ENCODE peak calls at places on chromosomes 6 and 20, in eight cellular contexts. J, P, T, E, Y, K, R and D are unnamed samples.
A peak's percentile ranks its signal among the peaks of the same experiment; 100 is the strongest.

GRCh38 chr6:158991017-158991723 is 8.8 kb downstream of the RSPH3 start:
- ATAC-seq in Y (no peak), P (no peak), R (no peak), E (no peak), K (no peak), T (no peak), J (peak; percentile 44), D (no peak)

GRCh38 chr6:63964347-63964746 is 328.7 kb downstream of the PHF3 start:
- ATAC-seq in P (no peak), Y (no peak), T (no peak), R (no peak), J (no peak), E (no peak), K (no peak), D (no peak)

GRCh38 chr6:63685453-63686379 is 50.1 kb downstream of the PHF3 start:
- ATAC-seq in E (no peak), R (no peak), P (no peak), K (no peak), J (no peak), T (peak; percentile 35), Y (peak; percentile 73), D (no peak)

GRCh38 chr20:53161473-53161872 is 189.3 kb downstream of the TSHZ2 start:
- ATAC-seq in T (no peak), R (no peak), K (no peak), P (no peak), J (no peak), E (no peak), Y (no peak), D (no peak)

GRCh38 chr6:95877480-95877879 is 138.3 kb upstream of the FUT9 start:
- ATAC-seq in T (no peak), K (no peak), E (no peak), R (no peak), P (no peak), J (no peak), Y (peak; percentile 17), D (no peak)

GRCh38 chr20:3674995-3675900 is 6.6 kb downstream of the ADAM33 start:
- ATAC-seq in R (no peak), K (no peak), J (no peak), P (no peak), T (no peak), E (no peak), Y (no peak), D (no peak)

GRCh38 chr20:39674842-39675241 is 712.7 kb downstream of the DHX35 start:
- ATAC-seq in P (no peak), R (no peak), K (no peak), J (no peak), T (no peak), Y (peak; percentile 11), E (no peak), D (no peak)

GRCh38 chr20:10715035-10715434 is 41.2 kb upstream of the JAG1 start:
- ATAC-seq in Y (peak; percentile 56), E (peak; percentile 73), R (peak; percentile 92), T (no peak), P (no peak), J (no peak), K (no peak), D (no peak)

GRCh38 chr6:111858347-111858746 is 14.9 kb downstream of the FYN start:
- ATAC-seq in P (no peak), E (no peak), Y (no peak), R (no peak), T (no peak), K (no peak), J (no peak), D (no peak)

GRCh38 chr20:34016736-34017135 is 23.0 kb downstream of the RALY start:
- ATAC-seq in E (no peak), P (peak; percentile 19), T (no peak), J (no peak), Y (no peak), K (no peak), R (no peak), D (no peak)

GRCh38 chr6:134240664-134241431 is 77.1 kb downstream of the SGK1 start:
- ATAC-seq in Y (peak; percentile 63), R (no peak), J (peak; percentile 91), T (peak; percentile 77), K (no peak), P (no peak), E (no peak), D (no peak)

GRCh38 chr6:53284901-53285300 is 63.8 kb downstream of the ELOVL5 start:
- ATAC-seq in K (no peak), R (no peak), P (no peak), J (no peak), T (no peak), Y (no peak), E (no peak), D (no peak)

GRCh38 chr6:145844933-145845531 is 30.4 kb upstream of the FBXO30 start:
- ATAC-seq in R (no peak), E (no peak), Y (no peak), T (no peak), P (no peak), K (peak; percentile 80), J (no peak), D (no peak)

GRCh38 chr6:169556238-169556637 is 145.6 kb downstream of the WDR27 start:
- ATAC-seq in K (no peak), J (no peak), E (no peak), T (no peak), Y (no peak), P (no peak), R (no peak), D (no peak)

GRCh38 chr6:80607814-80608391 is 501.4 kb downstream of the BCKDHB start:
- ATAC-seq in R (peak; percentile 65), Y (peak; percentile 22), T (peak; percentile 81), J (no peak), K (peak; percentile 94), P (peak; percentile 93), E (peak; percentile 64), D (peak; percentile 88)

GRCh38 chr6:149218471-149218870 is 99.0 kb upstream of the TAB2 start:
- ATAC-seq in K (no peak), E (no peak), Y (no peak), R (no peak), J (no peak), P (no peak), T (no peak), D (no peak)

GRCh38 chr6:14665827-14666724 is 548.5 kb downstream of the CD83 start:
- ATAC-seq in K (peak; percentile 43), E (peak; percentile 56), J (no peak), Y (peak; percentile 21), T (peak; percentile 81), P (peak; percentile 40), R (peak; percentile 96), D (peak; percentile 57)

GRCh38 chr6:73073238-73073637 is 152.1 kb downstream of the KHDC1L start:
- ATAC-seq in R (no peak), T (no peak), Y (no peak), J (no peak), E (peak; percentile 96), K (no peak), P (no peak), D (no peak)

GRCh38 chr20:36214684-36215256 is 21.5 kb upstream of the AAR2 start:
- ATAC-seq in P (no peak), J (no peak), R (peak; percentile 81), E (peak; percentile 74), T (no peak), Y (peak; percentile 33), K (peak; percentile 63), D (no peak)

GRCh38 chr6:148629197-148629909 is 117.5 kb upstream of the UST start:
- ATAC-seq in P (no peak), K (no peak), Y (no peak), J (no peak), T (no peak), R (peak; percentile 63), E (no peak), D (peak; percentile 62)

GRCh38 chr6:19999319-20000191 is 162.4 kb downstream of the ID4 start:
- ATAC-seq in K (no peak), J (no peak), R (no peak), P (no peak), T (no peak), E (peak; percentile 72), Y (peak; percentile 36), D (no peak)

DNA sequence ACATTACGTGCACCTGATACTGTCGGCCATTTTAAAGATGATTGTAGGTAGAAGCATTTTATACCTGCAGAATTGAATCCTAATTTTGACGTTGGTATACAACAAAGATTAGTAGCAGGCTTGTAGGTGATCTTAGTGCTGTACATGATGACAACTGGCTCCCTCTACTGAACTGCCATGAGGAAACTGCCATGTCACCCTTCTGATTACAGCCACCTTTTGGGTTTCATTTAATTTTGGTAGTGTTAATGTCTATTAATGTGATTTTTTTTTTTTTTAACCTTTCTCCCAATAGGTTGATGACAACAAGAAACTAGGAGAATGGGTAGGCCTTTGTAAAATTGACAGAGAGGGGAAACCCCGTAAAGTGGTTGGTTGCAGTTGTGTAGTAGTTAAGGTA is 2.3 kb downstream of the RPS12 start:
- ATAC-seq in T (no peak), R (no peak), E (no peak), J (no peak), K (no peak), Y (no peak), P (no peak), D (no peak)
- H3K4me3 ChIP-seq in T (no peak overlapping the region), R (no peak overlapping the region), E (peak overlapping the region; percentile 89), J (no peak overlapping the region), K (no peak overlapping the region), Y (no peak overlapping the region), P (no peak overlapping the region), D (no peak overlapping the region)

GRCh38 chr20:21020656-21021004 is 85.5 kb downstream of the LINC00237 start:
- ATAC-seq in Y (no peak), T (no peak), R (no peak), P (no peak), K (no peak), J (no peak), E (no peak), D (no peak)
- H3K4me3 ChIP-seq in Y (no peak overlapping the region), T (no peak overlapping the region), R (no peak overlapping the region), P (no peak overlapping the region), K (no peak overlapping the region), J (no peak overlapping the region), E (no peak overlapping the region), D (no peak overlapping the region)

DNA sequence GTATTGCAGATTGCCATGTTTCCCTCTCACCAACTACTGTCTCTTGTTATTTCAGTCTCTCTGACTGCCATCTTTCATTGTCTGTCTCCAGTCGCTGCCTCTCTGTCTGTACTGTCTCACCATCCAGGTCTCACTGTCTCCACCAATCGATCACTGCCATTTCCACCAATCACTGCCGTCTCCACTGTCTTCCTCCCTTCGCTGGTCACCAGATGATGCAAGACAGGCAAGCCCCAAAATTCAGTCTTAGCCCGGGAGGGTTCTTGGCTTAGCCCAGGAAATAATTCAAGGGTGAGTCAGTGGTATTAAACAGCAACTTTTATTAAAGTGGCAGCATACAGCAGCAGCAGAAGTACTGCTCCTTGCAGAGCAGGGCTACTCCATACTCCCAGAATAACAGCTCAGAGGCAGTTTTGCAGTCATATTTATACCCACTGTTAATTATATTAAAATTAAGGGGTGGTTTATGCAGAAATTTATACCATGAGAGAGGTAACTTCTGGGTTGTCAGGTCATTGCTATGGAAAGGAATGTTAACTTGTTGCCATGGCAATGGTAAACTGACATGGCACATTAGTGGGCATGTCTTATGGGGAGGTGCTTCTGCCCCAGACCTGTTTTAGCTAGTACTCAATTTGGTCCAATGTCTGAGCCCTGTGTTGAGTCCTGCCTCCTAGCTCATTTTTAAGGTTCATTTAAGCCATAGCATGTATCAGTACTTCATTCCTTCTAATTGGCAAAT is 23.0 kb upstream of the ECHDC1 start:
- ATAC-seq in T (peak; percentile 76), K (peak; percentile 69), P (peak; percentile 65), E (peak; percentile 99), J (no peak), R (peak; percentile 96), Y (peak; percentile 36), D (peak; percentile 81)
- H3K4me3 ChIP-seq in T (no peak overlapping the region), K (no peak overlapping the region), P (no peak overlapping the region), E (no peak overlapping the region), J (no peak overlapping the region), R (no peak overlapping the region), Y (no peak overlapping the region), D (no peak overlapping the region)

GRCh38 chr6:43143235-43144124 is 27.6 kb upstream of the SRF start:
- ATAC-seq in R (peak; percentile 99), T (peak; percentile 97), K (peak; percentile 97), Y (peak; percentile 99), E (peak; percentile 99), P (peak; percentile 95), J (peak; percentile 74), D (peak; percentile 97)
- H3K4me3 ChIP-seq in R (no peak overlapping the region), T (peak overlapping the region; percentile 7), K (no peak overlapping the region), Y (no peak overlapping the region), E (no peak overlapping the region), P (no peak overlapping the region), J (peak overlapping the region; percentile 40), D (no peak overlapping the region)